ENCODE peak calls at places on chromosomes 4 and X, in seven cellular contexts. K is cardiac fibroblast, G is transverse colon, V is heart left ventricle, B is pancreas, T is lung, E is HFF-Myc. F is an unnamed sample.

GRCh38 chr4:98113005-98113404 is 30.3 kb downstream of the STPG2 start:
- DNase-seq in B (no peak), T (no peak), V (no peak), E (peak; percentile 3), K (peak; percentile 42), G (no peak), F (no peak)

GRCh38 chrX:15233416-15234015 is 36.4 kb downstream of the ASB9 start:
- DNase-seq in T (no peak), K (no peak), G (no peak), B (no peak), V (no peak), E (no peak), F (peak; percentile 45)

GRCh38 chr4:54872246-54872645 is 214.5 kb downstream of the KIT start:
- DNase-seq in K (no peak), B (no peak), T (no peak), E (no peak), V (no peak), G (no peak), F (no peak)

GRCh38 chr4:152929888-152930287 is 6.2 kb upstream of the FHDC1 start:
- DNase-seq in T (no peak), G (no peak), K (no peak), B (no peak), V (no peak), E (no peak), F (no peak)

GRCh38 chrX:120358687-120359086 is 3.2 kb upstream of the ATP1B4 start:
- DNase-seq in T (no peak), K (peak; percentile 1), V (no peak), B (no peak), G (no peak), E (no peak), F (no peak)

GRCh38 chrX:111634823-111635410 is 46.1 kb upstream of the ALG13 start:
- DNase-seq in G (no peak), E (no peak), V (no peak), B (no peak), T (no peak), K (peak; percentile 4), F (no peak)

GRCh38 chrX:19613645-19614323 is 98.5 kb upstream of the MAP3K15 start:
- DNase-seq in G (peak; percentile 53), B (no peak), E (no peak), T (peak; percentile 73), V (no peak), K (no peak), F (peak; percentile 45)

GRCh38 chr4:41454393-41454792 is 83.6 kb upstream of the LIMCH1 start:
- DNase-seq in T (no peak), B (no peak), V (no peak), G (no peak), E (no peak), K (peak; percentile 7), F (no peak)

GRCh38 chr4:7282094-7282370 is 89.7 kb downstream of the SORCS2 start:
- DNase-seq in K (no peak), T (no peak), E (no peak), V (no peak), G (no peak), B (no peak), F (no peak)

GRCh38 chr4:20652226-20652836 is 47.9 kb upstream of the PACRGL start:
- DNase-seq in T (no peak), G (no peak), V (no peak), B (no peak), K (no peak), E (no peak), F (no peak)

GRCh38 chr4:36241771-36242170 is 2.5 kb downstream of the ARAP2 start:
- DNase-seq in B (no peak), E (no peak), V (no peak), T (no peak), K (no peak), G (no peak), F (no peak)

GRCh38 chr4:166280642-166281041 is 407.6 kb downstream of the TLL1 start:
- DNase-seq in E (no peak), G (no peak), T (no peak), V (no peak), K (no peak), B (no peak), F (no peak)

GRCh38 chr4:186820371-186820990 is 96.8 kb upstream of the FAT1 start:
- DNase-seq in E (no peak), K (peak; percentile 67), G (peak; percentile 68), V (peak; percentile 32), B (no peak), T (no peak), F (peak; percentile 36)

DNA sequence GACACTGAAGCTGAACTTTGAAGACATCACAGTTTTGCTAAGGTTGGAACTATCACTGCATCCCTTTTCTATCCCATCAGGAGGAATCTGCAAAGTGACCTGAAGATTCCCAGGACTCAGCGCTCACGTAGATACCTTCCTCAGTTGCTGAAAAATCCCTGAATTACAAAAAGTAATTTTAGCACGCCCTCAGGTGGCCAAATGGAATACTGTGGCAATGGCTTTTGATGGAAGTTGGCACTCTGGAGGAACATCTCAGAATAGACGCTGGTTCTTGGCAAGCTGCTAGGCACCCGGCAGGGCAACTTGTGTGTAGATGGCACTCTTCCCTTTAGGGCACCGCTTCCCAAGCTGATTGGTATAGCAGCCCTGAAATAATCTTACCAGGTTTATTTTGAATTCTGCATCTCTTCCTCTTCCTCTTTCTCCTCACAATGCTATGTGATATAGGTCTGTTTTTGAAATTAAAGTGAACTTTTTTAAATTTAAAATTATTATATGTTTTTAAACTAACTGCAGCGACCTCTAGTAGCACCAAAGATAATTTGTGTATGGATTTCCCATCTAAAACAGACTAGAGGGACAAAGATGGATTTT is 16.3 kb upstream of the ESX1 start:
- DNase-seq in G (peak; percentile 14), E (peak; percentile 5), K (peak; percentile 45), B (no peak), T (no peak), V (peak; percentile 36), F (no peak)
- H3K4me3 ChIP-seq in G (no peak overlapping the region), E (peak overlapping the region; percentile 24), K (peak overlapping the region; percentile 34), B (no peak overlapping the region), T (no peak overlapping the region), V (no peak overlapping the region), F (no peak overlapping the region)

DNA sequence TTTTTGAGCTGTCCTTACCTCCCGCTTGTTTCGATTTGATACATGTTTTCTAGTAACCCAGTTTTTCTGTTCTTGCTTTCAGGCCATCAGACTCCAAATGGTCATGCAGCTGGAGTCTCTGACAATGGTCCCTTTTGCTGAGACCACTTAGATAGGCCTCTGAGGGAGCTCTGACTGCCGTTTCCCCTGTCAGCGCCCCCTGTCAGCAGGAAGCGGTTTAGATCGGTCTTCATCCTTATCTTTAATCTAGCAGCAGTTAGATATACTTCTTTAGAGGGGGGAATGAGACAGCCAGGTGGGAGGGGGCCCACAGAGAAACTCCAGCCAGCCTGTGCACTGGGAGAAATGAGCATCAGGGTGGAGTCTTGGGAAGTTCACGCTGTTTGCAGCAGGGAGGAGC is 457.9 kb downstream of the GPAT3 start:
- DNase-seq in G (no peak), V (no peak), E (no peak), K (no peak), T (no peak), B (no peak), F (no peak)
- TF ChIP-seq CTCF in G (no peak), V (no peak), E (peak; percentile 48), K (peak; percentile 20), T (no peak), B (no peak), F (peak; percentile 24)

GRCh38 chrX:47244676-47245075 is 11.9 kb downstream of the USP11 start:
- DNase-seq in T (no peak), G (no peak), V (no peak), K (no peak), E (no peak), B (no peak), F (no peak)
- H3K4me3 ChIP-seq in T (no peak overlapping the region), G (no peak overlapping the region), V (no peak overlapping the region), K (no peak overlapping the region), E (no peak overlapping the region), B (no peak overlapping the region), F (no peak overlapping the region)

GRCh38 chr4:185141777-185142176 is 1.3 kb upstream of the SLC25A4 start:
- DNase-seq in B (no peak), K (no peak), E (no peak), V (no peak), G (no peak), T (no peak), F (no peak)

GRCh38 chr4:185134176-185134869 is 8.7 kb upstream of the SLC25A4 start:
- DNase-seq in V (no peak), E (no peak), B (no peak), T (no peak), G (no peak), K (peak; percentile 72), F (no peak)

GRCh38 chr4:185139736-185140135 is 3.3 kb upstream of the SLC25A4 start:
- DNase-seq in B (no peak), T (no peak), V (no peak), E (no peak), K (no peak), G (no peak), F (no peak)

GRCh38 chr4:185138161-185138560 is 4.9 kb upstream of the SLC25A4 start:
- DNase-seq in G (no peak), T (no peak), K (no peak), E (no peak), V (no peak), B (no peak), F (no peak)

GRCh38 chr4:185137233-185137925 is 5.7 kb upstream of the SLC25A4 start:
- DNase-seq in E (no peak), V (peak; percentile 23), B (no peak), T (no peak), G (no peak), K (no peak), F (no peak)
- TF ChIP-seq CTCF in E (no peak), V (no peak), B (no peak), T (no peak), G (no peak), K (no peak), F (no peak)

DNA sequence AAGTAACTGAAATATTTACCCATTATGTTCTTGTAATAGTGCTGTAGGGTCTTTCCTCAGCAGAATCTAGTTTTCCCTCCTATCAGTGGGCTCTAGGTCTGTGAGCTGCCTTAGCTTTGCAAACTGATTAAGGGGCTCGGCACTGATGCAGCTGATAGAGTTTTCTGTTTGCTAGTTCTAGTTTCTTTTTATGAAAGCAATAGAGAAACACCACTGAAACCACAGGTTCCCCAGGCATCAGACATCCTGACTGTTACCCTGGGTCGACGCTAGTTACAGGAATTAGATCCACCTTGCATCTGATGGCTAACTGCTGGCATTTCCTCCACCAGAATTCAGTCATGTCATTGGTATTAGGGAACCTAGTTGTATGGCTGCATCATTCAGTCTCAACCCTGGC is 225.0 kb upstream of the VCX start:
- DNase-seq in B (no peak), V (no peak), E (no peak), K (no peak), T (no peak), G (no peak), F (no peak)
- H3K4me3 ChIP-seq in B (no peak overlapping the region), V (no peak overlapping the region), E (no peak overlapping the region), K (no peak overlapping the region), T (no peak overlapping the region), G (no peak overlapping the region), F (no peak overlapping the region)

GRCh38 chrX:68234171-68234910 is 199.0 kb downstream of the OPHN1 start:
- DNase-seq in B (no peak), V (no peak), K (no peak), G (no peak), T (no peak), E (no peak), F (no peak)

GRCh38 chrX:68238568-68238967 is 194.7 kb downstream of the OPHN1 start:
- DNase-seq in E (no peak), G (no peak), T (no peak), B (no peak), V (no peak), K (no peak), F (no peak)
- TF ChIP-seq CTCF in E (peak; percentile 48), G (no peak), T (no peak), B (no peak), V (no peak), K (peak; percentile 47), F (peak; percentile 62)

F was measured in retinal pigment epithelial cell.